ENCODE peak calls at places on chromosomes 16 and 17, in five cellular contexts. U is endothelial cell of umbilical vein, A is PC-3, L is astrocyte, E is MM.1S. S is an unnamed sample.

GRCh38 chr16:1538804-1539520 is 5.5 kb downstream of the TMEM204 start:
- DNase-seq in U (no peak), A (no peak), L (no peak), E (no peak), S (no peak)

GRCh38 chr16:87864331-87864989 is 4.8 kb downstream of the SLC7A5 start:
- DNase-seq in U (no peak), A (peak; percentile 39), L (peak; percentile 72), E (no peak), S (no peak)

GRCh38 chr17:4310349-4311060 is 46.7 kb upstream of the ANKFY1 start:
- DNase-seq in U (peak; percentile 80), A (no peak), L (peak; percentile 67), E (no peak), S (no peak)

GRCh38 chr17:43477832-43478634 is 5.7 kb upstream of the DHX8 start:
- DNase-seq in U (no peak), A (no peak), L (no peak), E (no peak), S (no peak)

GRCh38 chr16:61295311-61295710 is 740.9 kb downstream of the CDH8 start:
- DNase-seq in U (no peak), A (peak; percentile 3), L (no peak), E (no peak), S (no peak)

GRCh38 chr16:3798827-3799226 is 81.5 kb upstream of the TRAP1 start:
- DNase-seq in U (no peak), A (no peak), L (no peak), E (no peak), S (no peak)

GRCh38 chr17:82619641-82620040 is 28.6 kb downstream of the WDR45B start:
- DNase-seq in U (no peak), A (no peak), L (no peak), E (no peak), S (no peak)

GRCh38 chr17:177155-177554 is 4.3 kb downstream of the DOC2B start:
- DNase-seq in U (no peak), A (no peak), L (no peak), E (no peak), S (no peak)

GRCh38 chr17:41632482-41633105 is 8.2 kb upstream of the KRT17 start:
- DNase-seq in U (no peak), A (no peak), L (no peak), E (no peak), S (no peak)

GRCh38 chr16:88886915-88887521 is 20.6 kb upstream of the PABPN1L start:
- DNase-seq in U (no peak), A (no peak), L (no peak), E (no peak), S (peak; percentile 12)

GRCh38 chr17:31156326-31156725 is 61.5 kb downstream of the NF1 start:
- DNase-seq in U (no peak), A (no peak), L (peak; percentile 88), E (no peak), S (peak; percentile 73)

DNA sequence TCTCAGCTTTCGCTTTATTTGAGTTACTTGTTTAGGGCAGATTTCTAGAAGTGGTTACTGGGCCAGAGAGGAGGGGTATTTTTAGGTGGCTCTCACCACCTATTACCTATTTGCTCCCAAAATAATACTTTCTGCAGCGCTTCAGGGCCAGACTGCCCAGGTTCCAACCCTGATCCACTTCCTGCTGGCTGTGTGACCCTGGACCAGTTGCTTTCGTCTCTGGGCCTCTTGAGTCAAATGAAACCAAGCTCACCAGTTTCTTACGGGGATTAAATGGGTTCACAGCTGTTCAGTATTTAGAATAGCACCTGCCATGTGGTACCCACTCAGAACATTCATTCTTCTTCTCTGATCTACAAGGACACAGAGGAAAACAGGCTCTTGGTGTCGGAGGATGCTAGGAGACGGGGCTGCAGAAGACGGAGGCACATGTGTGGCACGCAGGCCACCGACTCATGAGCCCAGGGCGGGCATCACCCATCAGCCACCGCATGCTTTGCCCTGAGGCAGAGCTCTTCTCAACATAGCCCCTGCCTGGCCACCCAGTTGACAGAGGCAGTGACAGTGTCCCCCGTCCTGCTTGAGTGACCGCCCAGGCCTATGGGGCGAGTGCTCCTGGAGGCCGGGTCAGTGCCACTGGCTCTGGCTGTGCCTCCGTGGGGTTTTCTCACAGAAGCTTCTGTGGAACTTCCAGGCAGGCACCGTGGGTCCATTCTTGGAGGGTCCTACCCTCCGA is 149.0 kb upstream of the PLCG2 start:
- DNase-seq in U (no peak), A (no peak), L (no peak), E (no peak), S (no peak)
- H3K4me1 ChIP-seq in U (peaks cover 44% of the 10 kb centered on the region), A (peaks cover 30% of the 10 kb centered on the region), L (peaks cover 39% of the 10 kb centered on the region), E (peaks cover 34% of the 10 kb centered on the region), S (peaks cover 19% of the 10 kb centered on the region)

GRCh38 chr16:12186774-12187335 is 210.3 kb downstream of the SNX29 start:
- DNase-seq in U (peak; percentile 52), A (peak; percentile 62), L (no peak), E (no peak), S (no peak)

GRCh38 chr16:12184419-12184831 is 207.9 kb downstream of the SNX29 start:
- DNase-seq in U (no peak), A (no peak), L (no peak), E (no peak), S (no peak)

GRCh38 chr16:12187939-12188673 is 211.6 kb downstream of the SNX29 start:
- DNase-seq in U (no peak), A (no peak), L (no peak), E (no peak), S (no peak)

GRCh38 chr16:12188674-12189249 is 212.2 kb downstream of the SNX29 start:
- DNase-seq in U (no peak), A (no peak), L (no peak), E (no peak), S (peak; percentile 51)

GRCh38 chr16:12185563-12185962 is 209.0 kb downstream of the SNX29 start:
- DNase-seq in U (no peak), A (no peak), L (no peak), E (no peak), S (no peak)
- H3K9ac ChIP-seq in U (no peak overlapping the region), A (no peak overlapping the region), L (no peak overlapping the region), E (no peak overlapping the region), S (no peak overlapping the region)

DNA sequence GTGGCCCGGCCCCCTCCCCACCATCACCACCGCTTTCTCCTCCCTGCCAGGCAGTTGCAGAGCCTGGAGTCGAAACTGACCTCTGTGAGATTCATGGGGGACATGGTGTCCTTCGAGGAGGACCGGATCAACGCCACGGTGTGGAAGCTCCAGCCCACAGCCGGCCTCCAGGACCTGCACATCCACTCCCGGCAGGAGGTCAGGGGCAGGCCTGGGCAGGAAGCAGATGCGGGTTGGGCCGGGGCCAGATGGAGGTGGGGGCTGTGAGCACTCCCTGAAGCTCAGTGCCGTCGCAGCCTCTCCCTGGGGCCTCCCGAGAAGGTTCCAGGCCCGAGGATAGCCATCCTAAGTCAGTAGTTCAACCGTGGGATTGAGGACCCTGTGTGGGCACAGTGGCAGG is 14.2 kb upstream of the ADGRG3 start:
- DNase-seq in U (peak; percentile 70), A (no peak), L (no peak), E (no peak), S (no peak)
- H3K36me3 ChIP-seq in U (peaks cover 3% of the 10 kb centered on the region), A (peaks cover 17% of the 10 kb centered on the region), L (no peaks in the 10 kb centered on the region), E (no peaks in the 10 kb centered on the region), S (no peaks in the 10 kb centered on the region)

DNA sequence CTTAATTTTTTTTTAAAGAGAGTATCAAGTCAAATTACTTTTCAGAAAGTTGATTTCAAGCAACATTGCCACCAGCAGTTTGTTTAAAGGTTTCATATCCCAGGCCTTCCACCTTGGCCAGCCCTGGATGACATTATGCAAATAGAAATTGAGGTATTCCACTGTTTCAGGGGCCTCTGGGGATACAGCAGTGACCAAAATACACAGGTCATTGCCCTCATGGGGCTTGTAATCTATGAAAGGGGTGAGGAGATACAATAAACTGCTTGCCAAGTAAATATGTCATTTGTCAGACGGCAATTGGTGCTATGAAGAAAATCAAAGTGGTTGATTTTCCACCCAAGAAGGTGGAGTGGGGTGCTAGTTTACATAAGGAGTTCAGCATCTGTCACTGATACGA is 37.8 kb upstream of the TMC5 start:
- DNase-seq in U (no peak), A (no peak), L (no peak), E (no peak), S (no peak)
- H3K4me1 ChIP-seq in U (no peaks in the 10 kb centered on the region), A (peaks cover 21% of the 10 kb centered on the region), L (no peaks in the 10 kb centered on the region), E (peaks cover 61% of the 10 kb centered on the region), S (no peaks in the 10 kb centered on the region)

GRCh38 chr17:80662557-80662956 is 117.9 kb downstream of the RPTOR start:
- DNase-seq in U (no peak), A (no peak), L (no peak), E (no peak), S (no peak)

GRCh38 chr17:80666867-80667266 is 122.2 kb downstream of the RPTOR start:
- DNase-seq in U (no peak), A (no peak), L (no peak), E (no peak), S (no peak)

GRCh38 chr17:80663783-80664206 is 119.2 kb downstream of the RPTOR start:
- DNase-seq in U (no peak), A (no peak), L (peak; percentile 39), E (no peak), S (no peak)

GRCh38 chr17:80665792-80666191 is 121.2 kb downstream of the RPTOR start:
- DNase-seq in U (no peak), A (no peak), L (no peak), E (no peak), S (no peak)

GRCh38 chr17:80664217-80664780 is 119.7 kb downstream of the RPTOR start:
- DNase-seq in U (no peak), A (no peak), L (no peak), E (no peak), S (no peak)
- H3K9ac ChIP-seq in U (no peak overlapping the region), A (no peak overlapping the region), L (no peak overlapping the region), E (no peak overlapping the region), S (peak overlapping the region; percentile 17)

DNA sequence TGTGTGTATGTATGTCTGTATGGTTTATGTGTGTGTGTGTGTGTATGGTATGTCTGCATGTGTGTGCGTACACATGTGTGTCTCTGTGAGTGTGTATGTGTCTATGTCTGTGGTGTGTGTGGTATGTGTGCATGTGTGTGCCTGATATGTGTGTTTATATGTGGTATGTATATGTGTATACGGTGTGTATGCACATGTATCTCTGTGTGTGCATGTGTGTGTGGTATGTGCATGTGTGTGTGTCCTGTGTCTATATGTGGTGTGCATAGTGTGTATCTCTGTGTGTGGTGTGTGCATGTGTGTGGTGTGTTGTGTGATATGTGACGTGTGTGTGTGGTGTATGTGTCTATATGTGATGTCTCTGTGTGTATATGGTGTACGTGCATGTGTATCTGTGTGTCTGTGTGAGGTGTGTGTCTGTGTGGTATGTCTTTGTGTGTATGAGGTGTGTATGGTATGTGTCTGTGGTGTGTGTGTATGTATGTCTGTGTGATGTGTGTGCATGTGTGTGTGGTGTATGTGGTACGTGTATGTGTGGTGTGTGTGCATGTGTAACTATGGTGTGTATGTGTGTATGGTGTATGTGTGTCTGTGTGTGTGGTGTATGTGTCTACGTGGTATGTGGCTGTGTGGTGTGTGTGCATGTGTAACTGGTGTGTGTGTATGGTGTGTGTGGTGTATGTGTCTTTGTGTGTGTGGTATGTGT is 164.3 kb upstream of the PLCG2 start:
- DNase-seq in U (no peak), A (no peak), L (no peak), E (no peak), S (no peak)
- H3K36me3 ChIP-seq in U (no peaks in the 10 kb centered on the region), A (peaks cover 16% of the 10 kb centered on the region), L (peaks cover 3% of the 10 kb centered on the region), E (no peaks in the 10 kb centered on the region), S (peaks cover 8% of the 10 kb centered on the region)

GRCh38 chr16:11139624-11140375 is 116.2 kb downstream of the SOCS1 start:
- DNase-seq in U (peak; percentile 46), A (no peak), L (no peak), E (no peak), S (no peak)
- H3K4me1 ChIP-seq in U (peaks cover 36% of the 10 kb centered on the region), A (peaks cover 39% of the 10 kb centered on the region), L (peaks cover 36% of the 10 kb centered on the region), E (no peaks in the 10 kb centered on the region), S (peaks cover 38% of the 10 kb centered on the region)